ENCODE peak calls at places on chromosome 15, in eight cellular contexts. T is AG09319, S is psoas muscle, F is WTC11, N is uterus, H is Caco-2, X is HFFc6, D is GM06990. G is an unnamed sample.

GRCh38 chr15:77853008-77853328 is 220.3 kb upstream of the LINGO1 start:
- DNase-seq in H (no peak), N (no peak), T (no peak), S (no peak), X (no peak), D (no peak), F (no peak), G (no peak)

GRCh38 chr15:37789881-37790280 is 144.6 kb upstream of the TMCO5A start:
- DNase-seq in S (no peak), N (no peak), H (no peak), D (no peak), F (no peak), T (peak; percentile 5), X (peak; percentile 68), G (peak; percentile 26)

GRCh38 chr15:87623832-87624231 is 632.7 kb downstream of the NTRK3 start:
- DNase-seq in T (no peak), S (no peak), N (no peak), H (no peak), X (no peak), F (peak; percentile 51), D (no peak), G (no peak)

GRCh38 chr15:33096134-33096533 is 98.4 kb downstream of the FMN1 start:
- DNase-seq in S (no peak), T (no peak), F (no peak), X (no peak), N (no peak), D (no peak), H (no peak), G (no peak)

GRCh38 chr15:66019377-66019776 is 150.1 kb downstream of the RAB11A start:
- DNase-seq in X (no peak), T (no peak), H (no peak), N (no peak), D (no peak), S (no peak), F (peak; percentile 49), G (no peak)

GRCh38 chr15:61621146-61621545 is 392.0 kb upstream of the RORA start:
- DNase-seq in S (peak; percentile 30), D (no peak), H (peak; percentile 50), X (no peak), N (no peak), T (no peak), F (peak; percentile 57), G (no peak)

GRCh38 chr15:48084759-48085420 is 35.9 kb upstream of the SLC24A5 start:
- DNase-seq in T (no peak), H (peak; percentile 8), N (no peak), D (no peak), F (peak; percentile 14), X (peak; percentile 25), S (no peak), G (no peak)

GRCh38 chr15:48802867-48803266 is 8.0 kb downstream of the CEP152 start:
- DNase-seq in F (no peak), T (peak; percentile 62), N (no peak), D (no peak), H (no peak), S (no peak), X (peak; percentile 92), G (peak; percentile 54)

GRCh38 chr15:65868546-65869126 is 655 bp upstream of the RAB11A start:
- DNase-seq in H (no peak), T (no peak), X (peak; percentile 59), S (no peak), F (no peak), D (no peak), N (no peak), G (no peak)

GRCh38 chr15:64982472-64982871 is 7.2 kb downstream of the SPG21 start:
- DNase-seq in F (no peak), T (no peak), X (peak; percentile 29), S (no peak), D (no peak), H (no peak), N (no peak), G (no peak)

GRCh38 chr15:36598529-36599177 is 19.2 kb downstream of the CDIN1 start:
- DNase-seq in S (no peak), X (no peak), N (no peak), F (no peak), T (no peak), D (no peak), H (no peak), G (no peak)

GRCh38 chr15:84947947-84948830 is 33.5 kb upstream of the PDE8A start:
- DNase-seq in F (no peak), H (no peak), X (peak; percentile 93), N (peak; percentile 49), T (peak; percentile 84), S (peak; percentile 43), D (no peak), G (peak; percentile 82)

GRCh38 chr15:66293419-66294156 is at the start of gene DIS3L:
- DNase-seq in X (no peak), S (peak; percentile 67), F (peak; percentile 62), N (peak; percentile 51), H (peak; percentile 71), D (peak; percentile 86), T (no peak), G (no peak)

GRCh38 chr15:40922608-40923005 is 6.5 kb upstream of the DLL4 start:
- DNase-seq in N (no peak), D (no peak), S (no peak), T (no peak), H (no peak), F (no peak), X (no peak), G (no peak)

GRCh38 chr15:62869116-62869515 is 173.4 kb upstream of the TPM1 start:
- DNase-seq in D (no peak), X (no peak), T (no peak), H (no peak), S (no peak), N (no peak), F (no peak), G (no peak)

GRCh38 chr15:62870216-62870615 is 172.3 kb upstream of the TPM1 start:
- DNase-seq in X (no peak), S (no peak), F (no peak), N (no peak), D (no peak), H (no peak), T (no peak), G (no peak)

GRCh38 chr15:62868507-62868906 is 174.0 kb upstream of the TPM1 start:
- DNase-seq in H (no peak), T (peak; percentile 69), S (no peak), X (peak; percentile 14), N (no peak), D (no peak), F (no peak), G (peak; percentile 93)

GRCh38 chr15:62866366-62866765 is 176.2 kb upstream of the TPM1 start:
- DNase-seq in S (no peak), T (no peak), N (no peak), F (no peak), H (no peak), D (no peak), X (no peak), G (no peak)
- TF ChIP-seq CTCF in S (no peak), T (no peak), N (no peak), F (no peak), H (no peak), D (no peak), X (no peak), G (no peak)

GRCh38 chr15:70096975-70097336 is 761 bp downstream of the TLE3 start:
- DNase-seq in T (no peak), S (no peak), F (no peak), D (peak; percentile 29), H (no peak), N (no peak), X (no peak), G (no peak)

GRCh38 chr15:70094690-70095311 is 2.9 kb downstream of the TLE3 start:
- DNase-seq in N (no peak), F (no peak), D (no peak), H (no peak), X (no peak), S (no peak), T (no peak), G (no peak)

GRCh38 chr15:70097337-70098169 is at the start of gene TLE3:
- DNase-seq in S (peak; percentile 99), D (peak; percentile 98), N (peak; percentile 98), X (peak; percentile 98), F (peak; percentile 98), T (peak; percentile 94), H (peak; percentile 98), G (peak; percentile 81)

GRCh38 chr15:70095387-70096214 is 2.1 kb downstream of the TLE3 start:
- DNase-seq in N (peak; percentile 45), F (peak; percentile 73), H (no peak), X (no peak), T (no peak), D (peak; percentile 71), S (peak; percentile 58), G (no peak)

DNA sequence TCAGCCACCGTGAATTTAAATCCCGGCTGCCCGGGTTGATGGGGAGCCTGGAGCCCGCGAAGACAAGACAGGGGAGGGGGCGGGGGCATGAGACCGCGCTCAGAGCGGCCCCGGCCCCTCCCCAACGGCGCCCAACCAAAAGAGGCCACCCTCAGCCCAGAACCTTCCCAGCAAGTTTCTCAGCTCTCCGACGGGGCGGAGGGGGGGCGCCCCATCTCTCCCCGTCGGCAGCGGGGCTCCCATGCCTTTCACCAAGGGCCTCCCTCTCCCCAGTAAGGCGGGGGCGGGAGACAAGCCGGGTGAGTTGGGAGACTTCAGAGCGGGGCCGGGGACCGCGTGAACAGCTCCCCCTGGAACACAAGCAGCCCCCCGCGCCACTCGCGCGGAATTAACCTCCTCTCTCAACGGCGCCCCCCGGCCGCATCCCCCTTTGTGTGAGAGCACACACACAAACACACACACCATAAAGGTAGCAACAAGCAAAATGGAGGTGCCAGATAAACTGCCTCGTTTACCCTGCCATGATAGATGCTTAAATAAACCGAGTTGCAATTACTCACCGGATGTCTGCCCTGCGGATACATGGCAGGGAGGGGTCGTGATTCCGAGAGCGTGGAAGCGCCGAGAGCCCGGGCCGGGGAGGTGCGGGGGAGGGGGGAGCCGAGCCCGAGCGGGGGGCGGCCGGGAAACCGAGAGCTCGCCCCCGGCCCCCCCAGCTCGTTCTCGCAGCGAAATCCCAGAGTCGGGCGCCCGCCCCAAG is 1.3 kb downstream of the TLE3 start:
- DNase-seq in S (peak; percentile 51), T (no peak), F (peak; percentile 31), N (peak; percentile 64), D (peak; percentile 52), X (no peak), H (peak; percentile 87), G (no peak)
- TF ChIP-seq CTCF in S (no peak), T (no peak), F (no peak), N (no peak), D (no peak), X (peak; percentile 36), H (no peak), G (peak; percentile 5)

GRCh38 chr15:80747317-80748053 is 31.7 kb upstream of the CEMIP start:
- DNase-seq in X (no peak), D (no peak), S (no peak), N (no peak), F (peak; percentile 35), T (no peak), H (no peak), G (no peak)
- TF ChIP-seq CTCF in X (no peak), D (no peak), S (no peak), N (no peak), F (no peak), T (no peak), H (no peak), G (no peak)

DNA sequence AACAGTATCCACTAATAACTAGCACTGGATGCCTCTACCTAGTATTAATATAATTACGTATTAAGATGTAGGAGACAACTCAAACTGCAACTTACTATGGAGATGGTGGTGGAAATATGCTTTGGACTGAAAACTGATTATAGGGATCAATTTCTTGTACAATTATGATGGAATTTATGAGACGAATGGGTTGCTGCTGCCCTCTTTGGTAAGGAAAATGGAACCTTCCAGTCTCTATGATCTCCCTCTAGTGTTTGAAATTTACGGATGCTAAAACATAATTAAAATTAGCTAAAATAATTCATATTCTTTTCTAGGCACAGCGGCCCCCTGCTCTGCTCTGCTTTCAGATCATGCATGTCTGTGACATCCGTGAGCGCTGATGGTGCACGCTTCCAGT is 132.3 kb downstream of the NR2F2 start:
- DNase-seq in D (no peak), H (no peak), S (no peak), F (no peak), T (no peak), N (no peak), X (peak; percentile 1), G (no peak)
- TF ChIP-seq CTCF in D (no peak), H (peak; percentile 19), S (no peak), F (no peak), T (peak; percentile 28), N (peak; percentile 9), X (peak; percentile 68), G (peak; percentile 27)